ENCODE peak calls at places on chromosomes 11 and 22, in six cellular contexts. V is spleen, P is AG04449, O is choroid plexus epithelial cell, S is sigmoid colon, Y is IMR-90. L is an unnamed sample.

GRCh38 chr11:8283510-8284272 is 20.0 kb upstream of the LMO1 start:
- DNase-seq in V (peak), P (no peak), O (no peak), S (peak), Y (no peak), L (no peak)

GRCh38 chr22:45071618-45072017 is 61.8 kb upstream of the PHF21B start:
- DNase-seq in V (no peak), P (no peak), O (no peak), S (no peak), Y (no peak), L (no peak)

GRCh38 chr11:129861702-129862107 is 33.7 kb downstream of the NFRKB start:
- DNase-seq in V (no peak), P (peak), O (peak), S (no peak), Y (peak), L (peak)

GRCh38 chr11:61460474-61460881 is 30.6 kb downstream of the SDHAF2 start:
- DNase-seq in V (no peak), P (no peak), O (no peak), S (peak), Y (no peak), L (peak)

GRCh38 chr11:12248330-12248729 is 129.0 kb upstream of the PARVA start:
- DNase-seq in V (no peak), P (no peak), O (peak), S (peak), Y (peak), L (peak)

GRCh38 chr22:22940961-22941605 is 53.5 kb downstream of the IGLL5 start:
- DNase-seq in V (no peak), P (no peak), O (no peak), S (peak), Y (no peak), L (no peak)

GRCh38 chr11:105344938-105345337 is 205.4 kb upstream of the CARD18 start:
- DNase-seq in V (no peak), P (no peak), O (peak), S (no peak), Y (no peak), L (no peak)

GRCh38 chr11:106706355-106706754 is 311.9 kb downstream of the GUCY1A2 start:
- DNase-seq in V (no peak), P (peak), O (peak), S (no peak), Y (peak), L (no peak)

GRCh38 chr11:44310198-44310455 is 188 bp upstream of the ALX4 start:
- DNase-seq in V (no peak), P (no peak), O (no peak), S (no peak), Y (no peak), L (no peak)

GRCh38 chr22:20423636-20424511 is 13.8 kb downstream of the SCARF2 start:
- DNase-seq in V (peak), P (no peak), O (no peak), S (no peak), Y (no peak), L (no peak)

GRCh38 chr11:19025799-19026406 is 34.6 kb downstream of the MRGPRX2 start:
- DNase-seq in V (no peak), P (no peak), O (no peak), S (no peak), Y (peak), L (peak)

DNA sequence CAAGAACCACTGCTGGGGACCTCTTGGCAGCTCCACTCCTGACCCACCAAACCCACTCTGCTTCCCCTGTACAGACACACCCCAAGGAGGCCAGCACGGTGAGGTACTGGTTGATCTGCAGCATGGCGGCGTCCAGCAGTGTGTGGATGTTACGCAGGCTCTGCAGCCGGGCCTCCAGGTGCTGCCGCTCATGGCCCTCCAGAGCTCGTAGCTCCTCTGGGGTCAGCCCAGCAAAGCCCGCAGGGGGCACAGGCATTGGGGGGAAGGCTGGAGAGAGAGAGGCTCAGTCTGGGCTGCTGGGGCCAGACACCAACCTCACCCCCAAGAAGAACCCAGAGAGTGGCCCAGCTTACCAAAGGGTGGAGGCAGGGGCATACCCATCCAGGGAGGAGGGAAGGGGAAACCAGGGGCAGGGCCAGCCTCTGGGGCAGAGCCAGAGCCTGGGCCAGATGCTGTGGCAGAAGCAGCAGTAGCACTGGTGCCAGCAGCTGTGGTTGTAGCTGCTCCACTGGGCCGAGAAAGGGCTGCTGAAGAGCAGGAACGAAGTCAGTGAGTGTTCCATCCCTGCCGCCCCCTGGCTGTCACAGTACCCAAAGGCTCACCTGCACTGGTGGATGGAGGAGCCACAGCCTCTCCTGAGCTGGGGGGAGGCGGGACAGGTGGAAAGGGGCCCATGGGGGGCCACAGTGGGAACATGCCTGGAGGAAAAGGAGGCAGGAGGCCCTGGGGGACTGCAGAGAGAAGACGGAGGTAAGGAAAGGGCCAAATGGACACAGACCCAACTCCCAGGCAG is 4.5 kb downstream of the SYVN1 start:
- DNase-seq in V (peak), P (no peak), O (no peak), S (peak), Y (no peak), L (no peak)
- TF ChIP-seq CTCF in V (no peak), P (no peak), O (peak), S (no peak), Y (no peak), L (no peak)

GRCh38 chr11:67397986-67398660 is 3.5 kb downstream of the PPP1CA start:
- DNase-seq in V (no peak), P (no peak), O (no peak), S (no peak), Y (no peak), L (no peak)
- H3K4me3 ChIP-seq in V (no peak), P (no peak), O (no peak), S (no peak), Y (no peak), L (no peak)

GRCh38 chr11:2390091-2390870 is 10.3 kb upstream of the TSSC4 start:
- DNase-seq in V (no peak), P (no peak), O (no peak), S (no peak), Y (no peak), L (no peak)

GRCh38 chr11:2388431-2389024 is 11.4 kb downstream of the CD81 start:
- DNase-seq in V (no peak), P (no peak), O (no peak), S (no peak), Y (no peak), L (no peak)

GRCh38 chr11:2387266-2387982 is 10.3 kb downstream of the CD81 start:
- DNase-seq in V (no peak), P (no peak), O (peak), S (no peak), Y (peak), L (peak)

GRCh38 chr11:2390871-2391662 is 9.5 kb upstream of the TSSC4 start:
- DNase-seq in V (no peak), P (no peak), O (peak), S (peak), Y (peak), L (peak)

DNA sequence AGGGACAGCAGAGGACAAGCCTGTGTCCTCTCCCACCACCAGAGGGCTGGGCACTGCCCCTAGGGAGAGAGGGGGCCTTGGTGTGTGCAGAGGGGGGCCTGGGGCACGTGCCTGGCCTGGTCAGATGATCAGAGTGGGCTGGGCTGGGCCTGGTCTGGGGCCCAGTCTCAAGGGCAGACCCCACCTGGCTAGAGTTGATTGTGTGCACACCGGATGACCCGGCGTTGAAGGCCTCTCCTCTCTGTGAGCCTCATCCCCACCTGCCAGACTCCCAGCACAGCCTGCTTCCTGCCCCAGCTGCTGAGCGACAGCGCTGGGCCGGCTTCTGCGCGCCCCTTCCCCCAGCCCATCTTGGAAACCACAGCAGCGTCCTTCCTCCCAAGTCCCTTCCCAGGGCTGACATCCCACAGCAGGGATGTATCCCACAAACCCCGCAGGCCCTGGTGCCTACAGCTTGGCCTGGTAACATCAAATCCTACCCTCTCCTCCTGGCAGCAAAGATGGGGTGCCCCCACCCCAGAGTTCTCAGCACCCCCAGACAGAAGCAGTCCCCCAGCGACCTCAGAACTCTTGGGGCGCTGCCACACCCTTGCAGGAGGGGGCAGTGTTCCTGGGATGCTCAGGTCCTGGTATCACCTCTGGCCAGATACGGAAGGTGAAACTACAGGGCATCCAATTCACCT is 11.1 kb upstream of the TSSC4 start:
- DNase-seq in V (peak), P (no peak), O (no peak), S (no peak), Y (no peak), L (no peak)
- TF ChIP-seq CTCF in V (no peak), P (no peak), O (peak), S (no peak), Y (no peak), L (no peak)

GRCh38 chr11:47351159-47352126 is 1.1 kb downstream of the MYBPC3 start:
- DNase-seq in V (no peak), P (no peak), O (no peak), S (no peak), Y (no peak), L (no peak)
- H3K4me3 ChIP-seq in V (no peak), P (no peak), O (no peak), S (no peak), Y (no peak), L (no peak)

GRCh38 chr11:73402834-73403185 is 26.6 kb downstream of the RELT start:
- DNase-seq in V (no peak), P (no peak), O (peak), S (no peak), Y (no peak), L (no peak)
- TF ChIP-seq CTCF in V (no peak), P (peak), O (peak), S (no peak), Y (peak), L (peak)

L was measured in fibroblast of the aortic adventitia.